ENCODE peak calls at places on chromosomes 4 and X, in eight cellular contexts. One of them, this sample, is unnamed.

GRCh38 chrX:110267874-110268273 is 50.0 kb downstream of the AMMECR1 start:
- DNase-seq in MM.1S: no peak
- DNase-seq in lung: no peak
- DNase-seq in HCT116: no peak
- DNase-seq in fibroblast of lung: no peak
- DNase-seq in iPS DF 6.9: no peak
- DNase-seq in SK-N-SH: no peak
- DNase-seq in ascending aorta: no peak
- DNase-seq in this sample: no peak

GRCh38 chr4:47391256-47391655 is 72.2 kb downstream of the COMMD8 start:
- DNase-seq in MM.1S: no peak
- DNase-seq in lung: no peak
- DNase-seq in HCT116: no peak
- DNase-seq in fibroblast of lung: no peak
- DNase-seq in iPS DF 6.9: no peak
- DNase-seq in SK-N-SH: no peak
- DNase-seq in ascending aorta: no peak
- DNase-seq in this sample: no peak

GRCh38 chrX:115284877-115285276 is 4.6 kb upstream of the LUZP4 start:
- DNase-seq in MM.1S: no peak
- DNase-seq in lung: no peak
- DNase-seq in HCT116: no peak
- DNase-seq in fibroblast of lung: peak; percentile 17
- DNase-seq in iPS DF 6.9: no peak
- DNase-seq in SK-N-SH: no peak
- DNase-seq in ascending aorta: no peak
- DNase-seq in this sample: no peak

GRCh38 chr4:124028172-124028571 is 631.6 kb downstream of the SPRY1 start:
- DNase-seq in MM.1S: no peak
- DNase-seq in lung: no peak
- DNase-seq in HCT116: no peak
- DNase-seq in fibroblast of lung: peak; percentile 83
- DNase-seq in iPS DF 6.9: no peak
- DNase-seq in SK-N-SH: no peak
- DNase-seq in ascending aorta: no peak
- DNase-seq in this sample: no peak

GRCh38 chr4:105978684-105979296 is 83.5 kb downstream of the NPNT start:
- DNase-seq in MM.1S: no peak
- DNase-seq in lung: no peak
- DNase-seq in HCT116: no peak
- DNase-seq in fibroblast of lung: peak; percentile 24
- DNase-seq in iPS DF 6.9: no peak
- DNase-seq in SK-N-SH: no peak
- DNase-seq in ascending aorta: peak; percentile 25
- DNase-seq in this sample: no peak

GRCh38 chr4:123349401-123350190 is 47.0 kb upstream of the SPRY1 start:
- DNase-seq in MM.1S: no peak
- DNase-seq in lung: no peak
- DNase-seq in HCT116: no peak
- DNase-seq in fibroblast of lung: no peak
- DNase-seq in iPS DF 6.9: no peak
- DNase-seq in SK-N-SH: no peak
- DNase-seq in ascending aorta: no peak
- DNase-seq in this sample: no peak

GRCh38 chr4:69617083-69617694 is 22.3 kb downstream of the UGT2A2 start:
- DNase-seq in MM.1S: peak; percentile 66
- DNase-seq in lung: no peak
- DNase-seq in HCT116: peak; percentile 47
- DNase-seq in fibroblast of lung: peak; percentile 62
- DNase-seq in iPS DF 6.9: peak; percentile 7
- DNase-seq in SK-N-SH: no peak
- DNase-seq in ascending aorta: no peak
- DNase-seq in this sample: peak; percentile 13

GRCh38 chrX:70755850-70756249 is 152.7 kb downstream of the TEX11 start:
- DNase-seq in MM.1S: peak; percentile 6
- DNase-seq in lung: no peak
- DNase-seq in HCT116: no peak
- DNase-seq in fibroblast of lung: no peak
- DNase-seq in iPS DF 6.9: peak; percentile 11
- DNase-seq in SK-N-SH: no peak
- DNase-seq in ascending aorta: no peak
- DNase-seq in this sample: no peak

GRCh38 chr4:121421594-121421993 is 40.8 kb upstream of the QRFPR start:
- DNase-seq in MM.1S: peak; percentile 26
- DNase-seq in lung: no peak
- DNase-seq in HCT116: peak; percentile 13
- DNase-seq in fibroblast of lung: peak; percentile 8
- DNase-seq in iPS DF 6.9: no peak
- DNase-seq in SK-N-SH: no peak
- DNase-seq in ascending aorta: no peak
- DNase-seq in this sample: no peak

GRCh38 chr4:20506827-20507226 is 193.4 kb upstream of the PACRGL start:
- DNase-seq in MM.1S: no peak
- DNase-seq in lung: no peak
- DNase-seq in HCT116: no peak
- DNase-seq in fibroblast of lung: peak; percentile 98
- DNase-seq in iPS DF 6.9: no peak
- DNase-seq in SK-N-SH: no peak
- DNase-seq in ascending aorta: no peak
- DNase-seq in this sample: no peak

GRCh38 chrX:24988314-24988713 is 27.5 kb downstream of the ARX start:
- DNase-seq in MM.1S: no peak
- DNase-seq in lung: no peak
- DNase-seq in HCT116: no peak
- DNase-seq in fibroblast of lung: no peak
- DNase-seq in iPS DF 6.9: no peak
- DNase-seq in SK-N-SH: no peak
- DNase-seq in ascending aorta: no peak
- DNase-seq in this sample: no peak

GRCh38 chrX:140817943-140818342 is 108.4 kb downstream of the LINC00632 start:
- DNase-seq in MM.1S: peak; percentile 57
- DNase-seq in lung: no peak
- DNase-seq in HCT116: no peak
- DNase-seq in fibroblast of lung: peak; percentile 43
- DNase-seq in iPS DF 6.9: no peak
- DNase-seq in SK-N-SH: peak; percentile 19
- DNase-seq in ascending aorta: no peak
- DNase-seq in this sample: no peak

GRCh38 chr4:54658321-54659093 is 750 bp downstream of the KIT start:
- DNase-seq in MM.1S: peak; percentile 65
- DNase-seq in lung: peak; percentile 36
- DNase-seq in HCT116: peak; percentile 13
- DNase-seq in fibroblast of lung: peak; percentile 28
- DNase-seq in iPS DF 6.9: no peak
- DNase-seq in SK-N-SH: peak; percentile 78
- DNase-seq in ascending aorta: no peak
- DNase-seq in this sample: peak; percentile 25

GRCh38 chr4:153649572-153649991 is 34.5 kb upstream of the TLR2 start:
- DNase-seq in MM.1S: no peak
- DNase-seq in lung: no peak
- DNase-seq in HCT116: peak; percentile 60
- DNase-seq in fibroblast of lung: peak; percentile 28
- DNase-seq in iPS DF 6.9: no peak
- DNase-seq in SK-N-SH: no peak
- DNase-seq in ascending aorta: no peak
- DNase-seq in this sample: no peak

GRCh38 chr4:108991929-108992328 is 229.1 kb upstream of the ETNPPL start:
- DNase-seq in MM.1S: no peak
- DNase-seq in lung: no peak
- DNase-seq in HCT116: no peak
- DNase-seq in fibroblast of lung: peak; percentile 72
- DNase-seq in iPS DF 6.9: no peak
- DNase-seq in SK-N-SH: no peak
- DNase-seq in ascending aorta: no peak
- DNase-seq in this sample: no peak

GRCh38 chrX:96361844-96362243 is 322.8 kb upstream of the DIAPH2 start:
- DNase-seq in MM.1S: no peak
- DNase-seq in lung: no peak
- DNase-seq in HCT116: no peak
- DNase-seq in fibroblast of lung: no peak
- DNase-seq in iPS DF 6.9: no peak
- DNase-seq in SK-N-SH: no peak
- DNase-seq in ascending aorta: no peak
- DNase-seq in this sample: no peak

GRCh38 chr4:151302432-151302831 is 23.0 kb downstream of the SH3D19 start:
- DNase-seq in MM.1S: no peak
- DNase-seq in lung: no peak
- DNase-seq in HCT116: no peak
- DNase-seq in fibroblast of lung: no peak
- DNase-seq in iPS DF 6.9: no peak
- DNase-seq in SK-N-SH: no peak
- DNase-seq in ascending aorta: no peak
- DNase-seq in this sample: no peak

GRCh38 chr4:184801781-184802180 is 24.0 kb downstream of the ACSL1 start:
- DNase-seq in MM.1S: no peak
- DNase-seq in lung: no peak
- DNase-seq in HCT116: no peak
- DNase-seq in fibroblast of lung: peak; percentile 8
- DNase-seq in iPS DF 6.9: no peak
- DNase-seq in SK-N-SH: no peak
- DNase-seq in ascending aorta: no peak
- DNase-seq in this sample: no peak
- H3K4me1 ChIP-seq in MM.1S: no peaks in the 10 kb centered on the region
- H3K4me1 ChIP-seq in lung: peaks cover 12% of the 10 kb centered on the region
- H3K4me1 ChIP-seq in HCT116: peaks cover 13% of the 10 kb centered on the region
- H3K4me1 ChIP-seq in fibroblast of lung: no peaks in the 10 kb centered on the region
- H3K4me1 ChIP-seq in iPS DF 6.9: peaks cover 2% of the 10 kb centered on the region
- H3K4me1 ChIP-seq in SK-N-SH: no peaks in the 10 kb centered on the region
- H3K4me1 ChIP-seq in ascending aorta: no peaks in the 10 kb centered on the region
- H3K4me1 ChIP-seq in this sample: peaks cover 6% of the 10 kb centered on the region

DNA sequence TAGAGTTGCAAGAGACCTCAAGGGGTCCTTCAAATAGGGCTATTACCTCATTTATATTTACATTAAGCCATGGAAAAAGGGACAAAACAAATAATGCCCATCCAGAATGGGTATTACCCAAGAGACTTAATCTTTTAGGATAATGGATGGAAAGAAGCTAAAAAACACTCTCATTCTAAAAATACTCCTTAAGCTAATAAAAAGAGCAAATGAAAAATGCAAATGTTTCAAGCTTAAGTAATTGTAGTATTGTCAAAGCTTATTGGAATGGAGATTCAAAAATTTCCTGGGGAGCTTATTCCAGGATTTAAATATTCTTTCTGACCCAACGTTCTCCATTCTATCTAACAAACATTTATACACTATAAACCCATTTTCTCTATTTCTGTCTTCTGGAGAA is 107.8 kb upstream of the SPIN4 start:
- DNase-seq in MM.1S: no peak
- DNase-seq in lung: no peak
- DNase-seq in HCT116: no peak
- DNase-seq in fibroblast of lung: no peak
- DNase-seq in iPS DF 6.9: no peak
- DNase-seq in SK-N-SH: no peak
- DNase-seq in ascending aorta: no peak
- DNase-seq in this sample: no peak
- H3K27ac ChIP-seq in MM.1S: no peak overlapping the region
- H3K27ac ChIP-seq in lung: no peak overlapping the region
- H3K27ac ChIP-seq in HCT116: no peak overlapping the region
- H3K27ac ChIP-seq in fibroblast of lung: no peak overlapping the region
- H3K27ac ChIP-seq in iPS DF 6.9: no peak overlapping the region
- H3K27ac ChIP-seq in SK-N-SH: no peak overlapping the region
- H3K27ac ChIP-seq in ascending aorta: no peak overlapping the region
- H3K27ac ChIP-seq in this sample: no peak overlapping the region

GRCh38 chr4:25861951-25862410 is 807 bp downstream of the SEL1L3 start:
- DNase-seq in MM.1S: peak; percentile 53
- DNase-seq in lung: peak; percentile 41
- DNase-seq in HCT116: no peak
- DNase-seq in fibroblast of lung: peak; percentile 28
- DNase-seq in iPS DF 6.9: no peak
- DNase-seq in SK-N-SH: no peak
- DNase-seq in ascending aorta: no peak
- DNase-seq in this sample: peak; percentile 15

GRCh38 chr4:25863906-25864418 is 1.2 kb upstream of the SEL1L3 start:
- DNase-seq in MM.1S: no peak
- DNase-seq in lung: no peak
- DNase-seq in HCT116: no peak
- DNase-seq in fibroblast of lung: no peak
- DNase-seq in iPS DF 6.9: no peak
- DNase-seq in SK-N-SH: no peak
- DNase-seq in ascending aorta: no peak
- DNase-seq in this sample: no peak

GRCh38 chr4:25861422-25861926 is 1.3 kb downstream of the SEL1L3 start:
- DNase-seq in MM.1S: peak; percentile 17
- DNase-seq in lung: no peak
- DNase-seq in HCT116: no peak
- DNase-seq in fibroblast of lung: peak; percentile 64
- DNase-seq in iPS DF 6.9: no peak
- DNase-seq in SK-N-SH: no peak
- DNase-seq in ascending aorta: no peak
- DNase-seq in this sample: no peak

GRCh38 chr4:25863347-25863784 is 578 bp upstream of the SEL1L3 start:
- DNase-seq in MM.1S: no peak
- DNase-seq in lung: peak; percentile 46
- DNase-seq in HCT116: no peak
- DNase-seq in fibroblast of lung: no peak
- DNase-seq in iPS DF 6.9: no peak
- DNase-seq in SK-N-SH: peak; percentile 57
- DNase-seq in ascending aorta: no peak
- DNase-seq in this sample: no peak

DNA sequence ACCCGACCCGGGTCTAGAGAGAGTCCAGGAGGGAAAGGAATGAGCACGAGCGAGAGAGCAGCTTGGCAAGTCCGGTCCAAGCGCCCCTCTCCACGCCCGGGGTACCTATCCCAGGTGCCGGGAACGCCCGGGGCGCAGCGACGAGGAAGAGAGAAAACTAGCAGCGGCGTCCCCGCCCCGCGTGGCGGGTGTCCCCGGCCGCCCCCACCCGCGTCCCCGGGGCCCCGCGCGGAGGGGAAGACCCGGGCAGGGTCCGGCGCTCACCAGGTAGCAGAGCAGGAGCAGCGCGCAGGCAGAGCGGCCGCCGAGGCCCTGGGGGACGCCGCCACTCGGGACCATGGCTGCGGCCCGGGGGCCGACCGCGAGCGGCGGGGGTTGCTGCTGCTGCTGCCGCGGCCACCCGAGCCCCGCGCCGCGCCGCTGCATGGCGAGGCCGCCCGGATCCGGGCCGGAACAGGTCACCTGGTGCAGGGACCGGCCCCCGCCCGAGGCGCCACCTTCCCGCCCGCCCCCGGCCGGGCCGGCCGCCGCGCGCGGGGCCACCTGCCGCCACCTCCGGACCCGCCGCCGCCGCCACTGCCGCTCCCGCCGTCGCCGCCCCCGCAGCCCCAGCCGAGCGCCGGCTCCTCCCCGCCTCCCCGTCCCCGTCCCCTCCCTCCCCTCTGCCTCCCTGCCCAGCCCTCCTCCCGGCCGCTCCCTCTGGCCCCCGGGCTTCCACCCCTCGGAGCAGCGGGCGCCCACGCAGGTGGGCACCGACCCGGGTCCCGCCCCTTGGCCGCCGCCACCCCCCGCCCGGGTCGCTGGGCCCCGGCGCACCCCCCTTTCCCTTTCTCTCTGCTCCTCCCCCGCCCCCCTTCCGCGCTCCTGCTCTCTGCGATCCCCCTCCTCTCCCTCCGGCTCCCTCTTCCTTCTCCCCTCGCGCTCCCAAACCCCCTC is at the start of gene SEL1L3:
- DNase-seq in MM.1S: peak; percentile 56
- DNase-seq in lung: peak; percentile 62
- DNase-seq in HCT116: no peak
- DNase-seq in fibroblast of lung: no peak
- DNase-seq in iPS DF 6.9: no peak
- DNase-seq in SK-N-SH: peak; percentile 84
- DNase-seq in ascending aorta: no peak
- DNase-seq in this sample: peak; percentile 23
- H3K4me1 ChIP-seq in MM.1S: peaks cover 20% of the 10 kb centered on the region
- H3K4me1 ChIP-seq in lung: no peaks in the 10 kb centered on the region
- H3K4me1 ChIP-seq in HCT116: peaks cover 43% of the 10 kb centered on the region
- H3K4me1 ChIP-seq in fibroblast of lung: no peaks in the 10 kb centered on the region
- H3K4me1 ChIP-seq in iPS DF 6.9: peaks cover 7% of the 10 kb centered on the region
- H3K4me1 ChIP-seq in SK-N-SH: peaks cover 13% of the 10 kb centered on the region
- H3K4me1 ChIP-seq in ascending aorta: no peaks in the 10 kb centered on the region
- H3K4me1 ChIP-seq in this sample: no peaks in the 10 kb centered on the region

GRCh38 chr4:76199664-76200211 is 13.9 kb downstream of the SCARB2 start:
- DNase-seq in MM.1S: peak; percentile 97
- DNase-seq in lung: no peak
- DNase-seq in HCT116: no peak
- DNase-seq in fibroblast of lung: peak; percentile 26
- DNase-seq in iPS DF 6.9: no peak
- DNase-seq in SK-N-SH: no peak
- DNase-seq in ascending aorta: no peak
- DNase-seq in this sample: no peak
- H3K27ac ChIP-seq in MM.1S: peak overlapping the region; percentile 96
- H3K27ac ChIP-seq in lung: peak overlapping the region; percentile 88
- H3K27ac ChIP-seq in HCT116: no peak overlapping the region
- H3K27ac ChIP-seq in fibroblast of lung: peak overlapping the region; percentile 73
- H3K27ac ChIP-seq in iPS DF 6.9: no peak overlapping the region
- H3K27ac ChIP-seq in SK-N-SH: peak overlapping the region; percentile 73
- H3K27ac ChIP-seq in ascending aorta: peak overlapping the region; percentile 65
- H3K27ac ChIP-seq in this sample: peak overlapping the region; percentile 83

This sample was measured in prostate gland.